ENCODE peak calls at places on chromosomes 7 and 10, in six cellular contexts. One of them, this sample, is unnamed.

GRCh38 chr7:150788474-150789269 is 11.5 kb downstream of the TMEM176B start:
- DNase-seq in NCI-H2081: no peak
- DNase-seq in amygdala: no peak
- DNase-seq in endodermal cell: no peak
- DNase-seq in HL-60: no peak
- DNase-seq in AG08396: no peak
- DNase-seq in this sample: no peak

GRCh38 chr7:3879337-3880054 is 578.4 kb downstream of the SDK1 start:
- DNase-seq in endodermal cell: no peak
- DNase-seq in amygdala: no peak
- DNase-seq in HL-60: no peak
- DNase-seq in NCI-H2081: peak
- DNase-seq in AG08396: no peak
- DNase-seq in this sample: no peak

GRCh38 chr7:2082357-2083038 is 150.2 kb downstream of the MAD1L1 start:
- DNase-seq in endodermal cell: no peak
- DNase-seq in HL-60: no peak
- DNase-seq in AG08396: peak
- DNase-seq in amygdala: no peak
- DNase-seq in NCI-H2081: no peak
- DNase-seq in this sample: no peak

GRCh38 chr10:86341361-86341811 is 25.2 kb downstream of the GRID1 start:
- DNase-seq in amygdala: no peak
- DNase-seq in AG08396: no peak
- DNase-seq in HL-60: no peak
- DNase-seq in NCI-H2081: no peak
- DNase-seq in endodermal cell: no peak
- DNase-seq in this sample: no peak

GRCh38 chr10:11488126-11488525 is 123.3 kb downstream of the USP6NL start:
- DNase-seq in endodermal cell: no peak
- DNase-seq in amygdala: no peak
- DNase-seq in NCI-H2081: no peak
- DNase-seq in AG08396: no peak
- DNase-seq in HL-60: no peak
- DNase-seq in this sample: no peak

GRCh38 chr7:64863969-64864368 is 39.1 kb upstream of the ZNF273 start:
- DNase-seq in endodermal cell: no peak
- DNase-seq in NCI-H2081: no peak
- DNase-seq in amygdala: no peak
- DNase-seq in HL-60: no peak
- DNase-seq in AG08396: no peak
- DNase-seq in this sample: no peak

GRCh38 chr7:116616555-116617059 is 55.4 kb upstream of the MET start:
- DNase-seq in HL-60: no peak
- DNase-seq in NCI-H2081: no peak
- DNase-seq in amygdala: no peak
- DNase-seq in endodermal cell: no peak
- DNase-seq in AG08396: no peak
- DNase-seq in this sample: no peak

GRCh38 chr10:78343266-78343665 is 309.6 kb downstream of the RPS24 start:
- DNase-seq in endodermal cell: no peak
- DNase-seq in HL-60: no peak
- DNase-seq in AG08396: no peak
- DNase-seq in NCI-H2081: no peak
- DNase-seq in amygdala: no peak
- DNase-seq in this sample: no peak

GRCh38 chr7:100088621-100089457 is at the start of gene COPS6:
- DNase-seq in NCI-H2081: peak
- DNase-seq in endodermal cell: peak
- DNase-seq in HL-60: peak
- DNase-seq in AG08396: peak
- DNase-seq in amygdala: peak
- DNase-seq in this sample: peak

GRCh38 chr10:99733366-99733765 is 1.3 kb downstream of the CUTC start:
- DNase-seq in AG08396: no peak
- DNase-seq in endodermal cell: no peak
- DNase-seq in NCI-H2081: peak
- DNase-seq in amygdala: no peak
- DNase-seq in HL-60: no peak
- DNase-seq in this sample: no peak

GRCh38 chr10:42637142-42637541 is 1.2 kb downstream of the ZNF33B start:
- DNase-seq in HL-60: no peak
- DNase-seq in NCI-H2081: no peak
- DNase-seq in AG08396: no peak
- DNase-seq in amygdala: no peak
- DNase-seq in endodermal cell: no peak
- DNase-seq in this sample: no peak

GRCh38 chr7:151351967-151352366 is 10.4 kb downstream of the NUB1 start:
- DNase-seq in HL-60: no peak
- DNase-seq in endodermal cell: no peak
- DNase-seq in AG08396: no peak
- DNase-seq in NCI-H2081: no peak
- DNase-seq in amygdala: no peak
- DNase-seq in this sample: peak

GRCh38 chr10:80444646-80445319 is 9.3 kb upstream of the TSPAN14 start:
- DNase-seq in HL-60: peak
- DNase-seq in endodermal cell: peak
- DNase-seq in amygdala: peak
- DNase-seq in AG08396: peak
- DNase-seq in NCI-H2081: peak
- DNase-seq in this sample: no peak

GRCh38 chr7:144390481-144390880 is 13.0 kb downstream of the NOBOX start:
- DNase-seq in HL-60: no peak
- DNase-seq in NCI-H2081: no peak
- DNase-seq in AG08396: no peak
- DNase-seq in endodermal cell: peak
- DNase-seq in amygdala: no peak
- DNase-seq in this sample: no peak

GRCh38 chr7:44150466-44150832 is 9.3 kb upstream of the MYL7 start:
- DNase-seq in endodermal cell: no peak
- DNase-seq in NCI-H2081: no peak
- DNase-seq in HL-60: no peak
- DNase-seq in amygdala: no peak
- DNase-seq in AG08396: no peak
- DNase-seq in this sample: no peak

GRCh38 chr7:41755100-41755499 is 52.2 kb upstream of the INHBA start:
- DNase-seq in amygdala: no peak
- DNase-seq in HL-60: no peak
- DNase-seq in endodermal cell: no peak
- DNase-seq in AG08396: no peak
- DNase-seq in NCI-H2081: no peak
- DNase-seq in this sample: no peak